ENCODE peak calls at places on chromosomes 7 and 10, in four cellular contexts. F, D, L and A are unnamed samples.

GRCh38 chr7:118079369-118079768 is 104.6 kb upstream of the LSM8 start:
- DNase-seq in D (peak; percentile 8), L (no peak), F (no peak), A (no peak)

GRCh38 chr7:35526645-35527044 is 168.3 kb downstream of the HERPUD2 start:
- DNase-seq in L (no peak), D (no peak), F (no peak), A (no peak)

GRCh38 chr7:85475071-85475470 is 288.2 kb upstream of the SEMA3D start:
- DNase-seq in D (no peak), L (no peak), F (no peak), A (no peak)

GRCh38 chr7:148434181-148434769 is 156.3 kb upstream of the C7orf33 start:
- DNase-seq in L (no peak), F (no peak), D (no peak), A (no peak)

GRCh38 chr7:26813426-26813825 is 51.0 kb downstream of the SKAP2 start:
- DNase-seq in L (no peak), F (no peak), D (peak; percentile 80), A (no peak)

GRCh38 chr10:61902448-61903183 is 1.1 kb downstream of the ARID5B start:
- DNase-seq in L (peak; percentile 40), F (no peak), D (peak; percentile 61), A (no peak)

GRCh38 chr7:6026917-6027316 is 4.3 kb upstream of the ANKRD61 start:
- DNase-seq in D (no peak), L (no peak), F (no peak), A (no peak)

GRCh38 chr7:30413864-30414263 is 64.7 kb downstream of the NOD1 start:
- DNase-seq in L (no peak), F (peak; percentile 44), D (no peak), A (no peak)

GRCh38 chr7:760006-760405 is 32.9 kb upstream of the PRKAR1B start:
- DNase-seq in L (no peak), F (no peak), D (no peak), A (no peak)

GRCh38 chr10:132386419-132386831 is 10.6 kb upstream of the PWWP2B start:
- DNase-seq in D (no peak), L (no peak), F (no peak), A (no peak)

GRCh38 chr7:50620418-50620817 is 55.2 kb upstream of the DDC start:
- DNase-seq in D (no peak), L (no peak), F (no peak), A (no peak)

GRCh38 chr10:58475322-58476277 is 37.1 kb upstream of the BICC1 start:
- DNase-seq in F (no peak), D (peak; percentile 67), L (no peak), A (no peak)

GRCh38 chr10:14340051-14340744 is 9.5 kb upstream of the FRMD4A start:
- DNase-seq in F (no peak), L (no peak), D (no peak), A (no peak)

GRCh38 chr10:14332895-14333294 is 2.2 kb upstream of the FRMD4A start:
- DNase-seq in D (no peak), L (no peak), F (no peak), A (no peak)

GRCh38 chr10:14329609-14330246 is 996 bp downstream of the FRMD4A start:
- DNase-seq in F (peak; percentile 63), L (no peak), D (peak; percentile 0), A (no peak)

GRCh38 chr10:14330390-14331071 is at the start of gene FRMD4A:
- DNase-seq in F (no peak), D (no peak), L (no peak), A (no peak)

DNA sequence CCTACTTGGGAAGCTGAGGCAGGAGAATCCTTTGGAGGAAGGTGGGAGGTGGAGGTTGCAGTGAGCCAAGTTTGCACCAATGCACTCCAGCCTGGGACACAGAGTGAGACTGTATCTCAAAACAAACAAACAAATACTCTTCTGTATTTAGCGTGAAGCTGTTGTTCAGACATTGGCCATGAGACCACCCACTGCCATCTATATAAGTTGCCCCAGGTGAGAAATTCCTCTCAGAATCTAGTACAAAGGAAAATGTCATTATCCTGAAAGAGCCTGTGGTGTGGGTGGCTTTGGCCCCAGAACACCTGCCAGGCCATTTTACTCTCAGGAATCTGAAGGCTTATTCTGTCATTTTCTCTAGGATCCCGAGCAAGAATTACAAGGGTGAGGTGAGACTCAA is 4.0 kb upstream of the FRMD4A start:
- DNase-seq in F (no peak), D (no peak), L (no peak), A (no peak)
- TF ChIP-seq CHD1 in F (no peak), D (no peak), L (no peak), A (no peak)

GRCh38 chr7:16061011-16061410 is 360.3 kb downstream of the CRPPA start:
- DNase-seq in F (no peak), L (no peak), D (no peak), A (no peak)

GRCh38 chr7:16061630-16062029 is 359.7 kb downstream of the CRPPA start:
- DNase-seq in L (no peak), D (no peak), F (no peak), A (no peak)

GRCh38 chr7:16063241-16063640 is 358.1 kb downstream of the CRPPA start:
- DNase-seq in D (no peak), L (no peak), F (no peak), A (no peak)

GRCh38 chr7:16063691-16064090 is 357.6 kb downstream of the CRPPA start:
- DNase-seq in L (no peak), F (no peak), D (no peak), A (no peak)

GRCh38 chr7:16062269-16062668 is 359.1 kb downstream of the CRPPA start:
- DNase-seq in L (no peak), F (no peak), D (peak; percentile 75), A (no peak)
- TF ChIP-seq CHD1 in L (no peak), F (no peak), D (no peak), A (no peak)

GRCh38 chr10:79342811-79343541 is 4.3 kb upstream of the PPIF start:
- DNase-seq in D (peak; percentile 29), F (no peak), L (peak; percentile 67), A (no peak)
- TF ChIP-seq CHD1 in D (no peak), F (no peak), L (no peak), A (no peak)

DNA sequence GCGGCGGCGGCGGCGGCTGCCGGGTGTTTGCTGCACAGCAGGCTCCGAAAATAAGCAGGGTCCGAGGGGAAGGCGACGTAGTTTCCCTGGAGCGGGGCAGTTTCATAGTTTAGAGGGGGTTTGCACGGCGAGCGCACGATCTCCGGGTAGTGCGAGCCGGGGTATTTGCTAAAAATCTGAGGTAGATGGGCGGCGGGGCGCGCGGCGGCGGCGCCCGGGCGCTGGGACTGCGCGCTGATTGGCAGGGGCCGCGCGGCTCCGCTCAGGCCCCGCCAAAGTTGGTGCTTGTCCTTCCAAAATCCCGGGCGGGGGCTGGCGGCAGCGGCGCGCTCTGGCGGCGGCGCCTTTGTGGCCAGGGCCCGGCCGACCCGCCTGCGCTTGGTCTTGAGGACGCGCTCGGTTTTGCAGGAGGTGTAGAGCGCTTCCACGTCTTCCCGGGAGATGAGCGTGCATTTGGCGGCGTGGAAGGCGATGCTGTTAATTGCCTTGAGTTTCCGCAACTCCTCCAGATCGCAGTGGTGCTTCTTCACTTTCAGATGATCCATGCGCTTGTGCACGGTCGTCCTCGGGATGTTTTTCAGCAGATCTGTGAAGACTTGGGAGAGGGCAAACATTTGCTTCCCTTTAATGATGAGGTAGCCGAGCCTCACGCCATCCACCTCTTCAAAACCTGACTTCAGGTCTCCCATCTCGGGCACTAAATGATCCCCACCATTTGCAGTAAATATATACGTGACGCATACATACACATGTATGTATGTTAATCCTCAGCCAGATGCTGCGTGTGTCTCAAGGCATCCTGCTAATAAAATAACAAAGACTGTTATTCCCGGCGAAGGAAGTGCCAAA is 8.1 kb downstream of the SKIDA1 start:
- DNase-seq in D (peak; percentile 59), F (peak; percentile 80), L (peak; percentile 77), A (no peak)
- TF ChIP-seq CHD1 in D (no peak), F (no peak), L (no peak), A (no peak)